ENCODE peak calls at places on chromosomes 12 and 14, in six cellular contexts. K, U, D, N, P and G are unnamed samples.
A peak's percentile ranks its signal among the peaks of the same experiment; 100 is the strongest.

GRCh38 chr12:171743-172705 is 41.9 kb downstream of the SLC6A12 start:
- DNase-seq in K (no peak), U (no peak), D (no peak), N (peak; percentile 79), P (no peak), G (no peak)

GRCh38 chr12:121184984-121185894 is 24.7 kb upstream of the P2RX4 start:
- DNase-seq in K (no peak), U (no peak), D (no peak), N (no peak), P (no peak), G (no peak)

GRCh38 chr14:73059326-73059725 is 992 bp downstream of the RBM25 start:
- DNase-seq in K (no peak), U (no peak), D (no peak), N (no peak), P (no peak), G (no peak)

GRCh38 chr14:53996041-53996440 is 39.4 kb upstream of the BMP4 start:
- DNase-seq in K (no peak), U (no peak), D (no peak), N (no peak), P (no peak), G (no peak)

GRCh38 chr12:2016862-2017723 is 12.8 kb upstream of the DCP1B start:
- DNase-seq in K (no peak), U (no peak), D (no peak), N (no peak), P (no peak), G (no peak)

GRCh38 chr12:119008691-119009221 is 27.4 kb downstream of the SRRM4 start:
- DNase-seq in K (no peak), U (no peak), D (no peak), N (no peak), P (no peak), G (no peak)

GRCh38 chr12:80607361-80608135 is 99.9 kb upstream of the MYF6 start:
- DNase-seq in K (no peak), U (peak; percentile 40), D (no peak), N (no peak), P (no peak), G (no peak)

GRCh38 chr14:82854851-82855250 is 1321.2 kb upstream of the SEL1L start:
- DNase-seq in K (no peak), U (no peak), D (no peak), N (no peak), P (no peak), G (no peak)

GRCh38 chr14:33569844-33570716 is 380.8 kb downstream of the EGLN3 start:
- DNase-seq in K (no peak), U (peak; percentile 73), D (no peak), N (no peak), P (no peak), G (no peak)

GRCh38 chr12:4269279-4269991 is 4.1 kb upstream of the CCND2 start:
- DNase-seq in K (peak; percentile 89), U (no peak), D (no peak), N (peak; percentile 96), P (peak; percentile 94), G (peak; percentile 82)

GRCh38 chr12:42172811-42173210 is 28.1 kb upstream of the GXYLT1 start:
- DNase-seq in K (no peak), U (no peak), D (no peak), N (no peak), P (no peak), G (no peak)

GRCh38 chr14:22842211-22843122 is 6.1 kb downstream of the MMP14 start:
- DNase-seq in K (no peak), U (no peak), D (no peak), N (no peak), P (no peak), G (no peak)

GRCh38 chr14:58907803-58908202 is 270.0 kb downstream of the DACT1 start:
- DNase-seq in K (no peak), U (no peak), D (no peak), N (no peak), P (no peak), G (no peak)

GRCh38 chr12:112124918-112125249 is 476 bp upstream of the TRAFD1 start:
- DNase-seq in K (no peak), U (no peak), D (no peak), N (no peak), P (no peak), G (no peak)
- H3K4me3 ChIP-seq in K (no peak overlapping the region), U (peak overlapping the region; percentile 78), D (no peak overlapping the region), N (no peak overlapping the region), P (no peak overlapping the region), G (no peak overlapping the region)

GRCh38 chr14:61347771-61348443 is 26.5 kb downstream of the PRKCH start:
- DNase-seq in K (no peak), U (no peak), D (no peak), N (no peak), P (no peak), G (no peak)

GRCh38 chr14:61346793-61347192 is 25.4 kb downstream of the PRKCH start:
- DNase-seq in K (no peak), U (peak; percentile 53), D (no peak), N (no peak), P (no peak), G (no peak)

GRCh38 chr14:61345144-61345482 is 23.7 kb downstream of the PRKCH start:
- DNase-seq in K (no peak), U (no peak), D (no peak), N (no peak), P (no peak), G (no peak)

GRCh38 chr14:61344437-61345143 is 23.2 kb downstream of the PRKCH start:
- DNase-seq in K (no peak), U (no peak), D (no peak), N (no peak), P (no peak), G (no peak)

DNA sequence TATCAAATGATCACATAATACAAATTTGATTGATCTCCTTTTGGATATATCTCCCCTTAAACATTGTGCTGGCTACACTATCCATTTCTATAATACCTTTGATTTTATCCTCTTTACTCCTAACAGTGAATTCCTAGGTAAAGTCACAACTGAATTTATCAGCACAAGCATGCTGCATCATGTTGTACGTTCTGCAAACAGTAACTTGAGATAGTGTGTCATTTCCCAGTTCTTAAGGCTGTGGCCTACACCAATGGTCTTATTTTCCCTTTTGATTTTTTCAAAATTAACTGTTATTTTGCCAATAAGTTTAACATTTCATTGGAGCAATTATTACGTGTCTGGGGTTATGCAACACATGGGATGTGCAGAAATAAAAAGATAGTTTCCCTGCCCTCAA is 24.8 kb downstream of the PRKCH start:
- DNase-seq in K (no peak), U (peak; percentile 64), D (no peak), N (no peak), P (no peak), G (no peak)
- H3K27ac ChIP-seq in K (no peak overlapping the region), U (no peak overlapping the region), D (no peak overlapping the region), N (peak overlapping the region; percentile 67), P (peak overlapping the region; percentile 5), G (peak overlapping the region; percentile 80)

GRCh38 chr12:14369322-14369721 is 3.8 kb downstream of the ATF7IP start:
- DNase-seq in K (no peak), U (no peak), D (no peak), N (no peak), P (peak; percentile 41), G (no peak)

GRCh38 chr12:14364583-14365271 is 755 bp upstream of the ATF7IP start:
- DNase-seq in K (no peak), U (no peak), D (no peak), N (no peak), P (no peak), G (no peak)

GRCh38 chr12:14367097-14367661 is 1.7 kb downstream of the ATF7IP start:
- DNase-seq in K (peak; percentile 26), U (peak; percentile 5), D (no peak), N (no peak), P (no peak), G (no peak)

GRCh38 chr12:14365294-14366210 is at the start of gene ATF7IP:
- DNase-seq in K (peak; percentile 98), U (peak; percentile 94), D (peak; percentile 91), N (peak; percentile 99), P (peak; percentile 97), G (peak; percentile 94)

GRCh38 chr12:14366211-14366762 is 805 bp downstream of the ATF7IP start:
- DNase-seq in K (peak; percentile 50), U (peak; percentile 29), D (no peak), N (no peak), P (no peak), G (no peak)
- H3K4me3 ChIP-seq in K (peak overlapping the region; percentile 75), U (peak overlapping the region; percentile 83), D (peak overlapping the region; percentile 77), N (peak overlapping the region; percentile 59), P (peak overlapping the region; percentile 80), G (peak overlapping the region; percentile 62)

GRCh38 chr14:68687746-68688145 is 105.1 kb downstream of the ZFP36L1 start:
- DNase-seq in K (no peak), U (peak; percentile 96), D (no peak), N (no peak), P (no peak), G (no peak)

GRCh38 chr14:68689426-68689825 is 103.4 kb downstream of the ZFP36L1 start:
- DNase-seq in K (no peak), U (no peak), D (no peak), N (peak; percentile 40), P (no peak), G (no peak)

GRCh38 chr14:68686724-68687123 is 106.1 kb downstream of the ZFP36L1 start:
- DNase-seq in K (no peak), U (no peak), D (no peak), N (peak; percentile 33), P (no peak), G (no peak)

GRCh38 chr14:68690106-68690960 is 102.5 kb downstream of the ZFP36L1 start:
- DNase-seq in K (no peak), U (no peak), D (no peak), N (peak; percentile 30), P (no peak), G (no peak)

DNA sequence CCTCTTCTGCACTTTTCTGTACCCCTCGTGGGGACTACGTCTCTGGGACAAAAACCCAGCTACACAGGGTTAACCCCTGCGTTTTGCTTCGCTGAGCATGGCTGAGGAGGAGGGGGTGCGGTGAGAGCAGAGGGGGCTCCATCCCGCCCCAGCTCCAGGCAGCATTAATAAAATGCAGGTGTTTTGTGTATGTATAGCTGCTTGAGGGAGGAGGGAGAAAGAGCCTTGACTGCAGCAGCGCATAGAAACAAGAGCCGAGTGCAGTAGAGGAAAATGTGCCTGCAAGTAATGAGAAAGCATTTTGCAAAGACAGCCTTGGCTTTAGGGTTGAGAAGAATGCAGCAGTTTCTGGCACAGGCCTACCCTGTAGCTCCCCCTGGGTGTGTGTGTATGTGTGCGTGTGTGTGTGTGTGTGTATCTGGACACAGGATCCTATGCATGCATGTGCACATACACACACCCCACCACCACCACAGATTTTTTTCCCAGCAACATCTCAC is 103.9 kb downstream of the ZFP36L1 start:
- DNase-seq in K (no peak), U (peak; percentile 23), D (no peak), N (peak; percentile 52), P (peak; percentile 38), G (no peak)
- H3K27ac ChIP-seq in K (no peak overlapping the region), U (peak overlapping the region; percentile 77), D (no peak overlapping the region), N (peak overlapping the region; percentile 19), P (no peak overlapping the region), G (no peak overlapping the region)